ENCODE peak calls at places on chromosome 13, in four cellular contexts. F is NCI-H2029 treated with DMSO at 0.1 percent for 48 hours; K is activated CD4-positive, alpha-beta T cell treated with anti-CD3 and anti-CD28 coated beads for 24 hours; W is HuH-7. D is an unnamed sample.

GRCh38 chr13:47175172-47175806 is 278.4 kb upstream of the HTR2A start:
- DNase-seq in F (no peak), K (no peak), W (no peak), D (peak)

GRCh38 chr13:41492432-41493267 is 35.3 kb downstream of the RGCC start:
- DNase-seq in F (no peak), K (no peak), W (no peak), D (no peak)

GRCh38 chr13:107585466-107585865 is 629.9 kb downstream of the LIG4 start:
- DNase-seq in F (no peak), K (no peak), W (no peak), D (no peak)

GRCh38 chr13:36146513-36147276 is 15.5 kb upstream of the DCLK1 start:
- DNase-seq in F (no peak), K (no peak), W (no peak), D (no peak)

GRCh38 chr13:77084755-77085154 is 57.8 kb upstream of the FBXL3 start:
- DNase-seq in F (no peak), K (no peak), W (no peak), D (no peak)

GRCh38 chr13:107865643-107866006 is 349.7 kb downstream of the LIG4 start:
- DNase-seq in F (no peak), K (no peak), W (no peak), D (no peak)

GRCh38 chr13:40189426-40189825 is 477.0 kb downstream of the FOXO1 start:
- DNase-seq in F (no peak), K (no peak), W (no peak), D (no peak)

GRCh38 chr13:99572921-99573320 is 71.6 kb downstream of the TM9SF2 start:
- DNase-seq in F (no peak), K (no peak), W (no peak), D (peak)

GRCh38 chr13:75705395-75705794 is 69.3 kb downstream of the LMO7 start:
- DNase-seq in F (no peak), K (no peak), W (no peak), D (peak)

GRCh38 chr13:59666504-59666903 is 497.2 kb downstream of the DIAPH3 start:
- DNase-seq in F (no peak), K (no peak), W (no peak), D (no peak)

GRCh38 chr13:107329991-107330390 is 762.1 kb upstream of the ARGLU1 start:
- DNase-seq in F (peak), K (no peak), W (no peak), D (no peak)

GRCh38 chr13:30257433-30258099 is 49.8 kb downstream of the KATNAL1 start:
- DNase-seq in F (no peak), K (no peak), W (no peak), D (peak)

GRCh38 chr13:102128216-102128800 is 273.5 kb downstream of the FGF14 start:
- DNase-seq in F (no peak), K (no peak), W (no peak), D (peak)

GRCh38 chr13:28320884-28321574 is 173.9 kb downstream of the FLT1 start:
- DNase-seq in F (peak), K (no peak), W (no peak), D (no peak)

GRCh38 chr13:46609052-46609451 is 56.1 kb downstream of the LRCH1 start:
- DNase-seq in F (no peak), K (no peak), W (no peak), D (no peak)

D was measured in AG20443.